ENCODE peak calls at places on chromosomes 6 and 20, in five cellular contexts. L, J, D, W and V are unnamed samples. For H3K36me3, the result is how much of the 10 kb centered on the place peaks cover.

GRCh38 chr6:64930664-64931063 is 776.4 kb downstream of the EYS start:
- DNase-seq in L (no peak), J (no peak), D (no peak), W (no peak), V (no peak)

GRCh38 chr6:107062691-107063090 is 34.7 kb downstream of the MTRES1 start:
- DNase-seq in L (no peak), J (no peak), D (no peak), W (no peak), V (no peak)

GRCh38 chr20:49568491-49569151 is 684 bp upstream of the PTGIS start:
- DNase-seq in L (no peak), J (no peak), D (no peak), W (no peak), V (peak)

GRCh38 chr20:43409041-43409913 is 48.4 kb upstream of the SRSF6 start:
- DNase-seq in L (peak), J (no peak), D (peak), W (no peak), V (peak)

GRCh38 chr20:37902504-37903313 is at the start of gene VSTM2L:
- DNase-seq in L (peak), J (peak), D (peak), W (peak), V (peak)

GRCh38 chr6:157538163-157538562 is 157.2 kb downstream of the ZDHHC14 start:
- DNase-seq in L (no peak), J (no peak), D (no peak), W (no peak), V (no peak)

GRCh38 chr6:84284428-84285033 is 57.1 kb upstream of the CEP162 start:
- DNase-seq in L (peak), J (peak), D (peak), W (no peak), V (peak)

GRCh38 chr20:19975436-19975799 is 41.7 kb upstream of the NAA20 start:
- DNase-seq in L (no peak), J (no peak), D (no peak), W (no peak), V (peak)

GRCh38 chr6:159487636-159488035 is 205.4 kb downstream of the SOD2 start:
- DNase-seq in L (no peak), J (no peak), D (no peak), W (no peak), V (no peak)

GRCh38 chr20:51004305-51004727 is 18.6 kb downstream of the KCNG1 start:
- DNase-seq in L (no peak), J (no peak), D (no peak), W (no peak), V (peak)
- H3K36me3 ChIP-seq in L (under half), J (under half), D (under half), W (under half), V (under half)

GRCh38 chr6:27091661-27092315 is 155.7 kb upstream of the PRSS16 start:
- DNase-seq in L (peak), J (no peak), D (peak), W (no peak), V (peak)
- H3K4me3 ChIP-seq in L (peak), J (no peak), D (peak), W (no peak), V (peak)

GRCh38 chr6:136244061-136244616 is 6.0 kb downstream of the MTFR2 start:
- DNase-seq in L (no peak), J (no peak), D (peak), W (no peak), V (no peak)
- H3K36me3 ChIP-seq in L (under half), J (under half), D (under half), W (under half), V (under half)

GRCh38 chr6:41462033-41462432 is 84.1 kb upstream of the FOXP4 start:
- DNase-seq in L (no peak), J (no peak), D (no peak), W (no peak), V (no peak)

GRCh38 chr6:41466437-41466990 is 79.7 kb upstream of the FOXP4 start:
- DNase-seq in L (no peak), J (no peak), D (no peak), W (no peak), V (no peak)

GRCh38 chr6:41462980-41463930 is 82.9 kb upstream of the FOXP4 start:
- DNase-seq in L (peak), J (peak), D (peak), W (peak), V (peak)

GRCh38 chr6:41464019-41464418 is 82.2 kb upstream of the FOXP4 start:
- DNase-seq in L (no peak), J (no peak), D (no peak), W (no peak), V (no peak)

GRCh38 chr6:41464481-41464880 is 81.7 kb upstream of the FOXP4 start:
- DNase-seq in L (no peak), J (no peak), D (no peak), W (no peak), V (peak)
- H3K4me3 ChIP-seq in L (no peak), J (no peak), D (no peak), W (no peak), V (no peak)

DNA sequence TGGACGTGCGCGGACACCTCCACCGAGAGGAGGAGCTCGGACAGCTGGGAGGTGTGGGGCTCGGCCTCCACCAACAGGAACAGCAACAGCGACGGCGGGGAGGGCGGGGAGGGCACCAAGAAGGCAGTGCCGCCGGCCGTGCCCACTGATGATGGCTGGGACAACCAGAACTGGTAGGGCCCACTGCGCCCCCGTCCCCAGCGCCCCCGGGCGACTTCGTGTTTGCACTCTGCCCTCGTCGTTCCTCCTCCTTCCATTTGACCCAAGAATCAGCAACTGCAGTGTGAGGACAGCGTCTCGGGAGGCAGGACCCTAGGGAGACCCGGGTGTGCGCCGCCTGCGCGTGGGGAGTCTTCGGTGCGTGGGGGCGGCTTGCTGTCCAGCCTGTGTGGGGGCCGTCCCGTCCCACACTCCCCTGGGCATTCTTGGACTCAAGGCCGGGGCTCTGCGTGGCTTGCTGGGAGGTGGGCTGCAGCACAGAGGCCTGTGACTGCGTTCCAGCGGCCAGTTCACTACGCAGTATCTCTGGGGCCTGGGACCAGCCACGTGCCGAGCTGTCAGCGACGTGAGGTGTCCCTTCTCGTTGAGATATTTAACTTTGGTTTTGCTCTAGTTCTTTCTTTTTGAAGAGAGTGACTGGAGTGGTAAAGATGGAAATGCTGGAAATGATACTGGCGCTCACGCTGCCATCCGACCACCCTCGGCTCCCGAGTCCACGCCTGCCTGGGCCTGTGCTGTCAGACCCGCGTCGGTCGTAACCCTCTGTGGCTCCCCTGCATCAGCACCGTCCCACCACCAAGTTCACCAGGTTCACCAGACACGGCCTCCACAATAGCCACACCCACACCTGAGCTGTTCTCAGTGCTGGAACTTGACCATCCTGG is 5.0 kb upstream of the COL20A1 start:
- DNase-seq in L (no peak), J (no peak), D (no peak), W (no peak), V (no peak)
- H3K36me3 ChIP-seq in L (under half), J (under half), D (half or more), W (under half), V (under half)

DNA sequence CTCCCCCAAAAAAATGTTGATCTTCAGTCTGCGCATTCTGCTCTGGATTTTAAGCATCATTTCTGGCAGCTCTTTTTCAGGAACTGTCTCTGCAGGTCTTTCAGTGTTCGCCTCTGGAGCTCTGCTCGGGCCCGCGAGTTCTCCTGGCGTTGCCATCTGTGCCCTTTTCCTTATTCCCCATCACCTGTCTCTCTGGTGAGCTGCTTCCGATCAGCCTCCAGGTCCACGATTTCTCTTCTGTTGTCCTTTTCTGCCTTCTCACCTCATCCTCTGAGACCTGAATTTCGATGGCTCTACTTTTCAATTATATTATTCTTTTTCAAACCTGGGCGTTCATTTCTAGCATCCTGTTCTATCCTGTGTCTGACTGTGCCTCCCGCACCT is 590 bp upstream of the MAP1LC3A start:
- DNase-seq in L (no peak), J (no peak), D (no peak), W (no peak), V (no peak)
- H3K4me3 ChIP-seq in L (peak), J (peak), D (peak), W (peak), V (peak)